ENCODE peak calls at places on chromosomes 1 and 21, in five cellular contexts. M, Y, E, O and P are unnamed samples.

GRCh38 chr21:36070999-36071398 is 1.2 kb downstream of the CBR1 start:
- DNase-seq in M (no peak), Y (no peak), O (no peak), E (no peak), P (no peak)

GRCh38 chr21:45596704-45597318 is 46.7 kb upstream of the PCBP3 start:
- DNase-seq in E (no peak), M (peak; percentile 78), O (peak; percentile 60), Y (peak; percentile 43), P (peak; percentile 65)

GRCh38 chr21:37546949-37547614 is 180.5 kb downstream of the DYRK1A start:
- DNase-seq in Y (no peak), M (no peak), E (no peak), O (no peak), P (peak; percentile 10)

GRCh38 chr1:52003877-52004276 is 13.4 kb upstream of the RAB3B start:
- DNase-seq in Y (no peak), E (no peak), O (no peak), M (no peak), P (no peak)

GRCh38 chr1:111369645-111370044 is 57.9 kb downstream of the OVGP1 start:
- DNase-seq in M (no peak), E (no peak), Y (no peak), O (no peak), P (no peak)

GRCh38 chr21:45356251-45356650 is 48.7 kb upstream of the COL18A1 start:
- DNase-seq in Y (no peak), O (peak; percentile 20), E (no peak), M (no peak), P (no peak)

GRCh38 chr1:62417351-62417999 is 19.4 kb upstream of the USP1 start:
- DNase-seq in E (no peak), Y (no peak), M (no peak), O (peak; percentile 32), P (no peak)

GRCh38 chr1:94247146-94248094 is 10.0 kb upstream of the ARHGAP29 start:
- DNase-seq in E (peak; percentile 59), M (no peak), Y (no peak), O (peak; percentile 85), P (peak; percentile 70)

GRCh38 chr1:214934035-214934434 is 148.5 kb upstream of the KCNK2 start:
- DNase-seq in M (no peak), Y (no peak), O (no peak), E (no peak), P (no peak)

GRCh38 chr21:15856813-15857212 is 127.0 kb downstream of the USP25 start:
- DNase-seq in O (no peak), Y (no peak), M (no peak), E (no peak), P (no peak)

GRCh38 chr1:187517508-187517907 is 688.8 kb downstream of the PLA2G4A start:
- DNase-seq in O (no peak), Y (no peak), E (no peak), M (no peak), P (no peak)

GRCh38 chr1:156431366-156432108 is 62.5 kb downstream of the RHBG start:
- DNase-seq in M (no peak), E (no peak), O (no peak), Y (no peak), P (no peak)

GRCh38 chr1:81509619-81510018 is 291.1 kb upstream of the ADGRL2 start:
- DNase-seq in O (no peak), Y (no peak), E (no peak), M (no peak), P (peak; percentile 62)

GRCh38 chr1:213425631-213426030 is 374.6 kb downstream of the RPS6KC1 start:
- DNase-seq in O (no peak), Y (no peak), M (no peak), E (no peak), P (no peak)

GRCh38 chr1:29361686-29362085 is 125.4 kb downstream of the PTPRU start:
- DNase-seq in O (no peak), M (no peak), E (no peak), Y (no peak), P (no peak)

GRCh38 chr1:42221952-42222606 is 57.5 kb upstream of the GUCA2A start:
- DNase-seq in M (no peak), Y (no peak), O (peak; percentile 80), E (no peak), P (no peak)

GRCh38 chr1:171769171-171769570 is 12.3 kb upstream of the METTL13 start:
- DNase-seq in E (no peak), Y (no peak), O (no peak), M (no peak), P (no peak)

GRCh38 chr1:54462597-54463258 is 56.5 kb upstream of the SSBP3 start:
- DNase-seq in E (no peak), O (no peak), M (no peak), Y (no peak), P (no peak)

GRCh38 chr1:227140376-227140775 is 177.9 kb downstream of the CDC42BPA start:
- DNase-seq in E (no peak), M (no peak), Y (no peak), O (no peak), P (no peak)

GRCh38 chr1:229347528-229347927 is 4.7 kb upstream of the CCSAP start:
- DNase-seq in Y (no peak), E (no peak), O (no peak), M (no peak), P (no peak)

GRCh38 chr21:41316200-41316599 is 401 bp upstream of the FAM3B start:
- DNase-seq in M (no peak), E (no peak), Y (no peak), O (no peak), P (no peak)

GRCh38 chr1:220891221-220892085 is 12.2 kb downstream of the HLX start:
- DNase-seq in O (no peak), E (no peak), Y (no peak), M (no peak), P (no peak)

GRCh38 chr1:67861856-67862516 is 28.7 kb upstream of the GNG12 start:
- DNase-seq in O (no peak), E (no peak), Y (no peak), M (no peak), P (no peak)

GRCh38 chr1:183073320-183073719 is 50.1 kb downstream of the LAMC1 start:
- DNase-seq in Y (no peak), O (no peak), M (no peak), E (no peak), P (no peak)

GRCh38 chr1:78370779-78371482 is 119.8 kb upstream of the PTGFR start:
- DNase-seq in Y (no peak), O (peak; percentile 80), E (no peak), M (no peak), P (no peak)

GRCh38 chr1:78464449-78464891 is 26.3 kb upstream of the PTGFR start:
- DNase-seq in O (peak; percentile 22), Y (no peak), M (no peak), E (no peak), P (no peak)

GRCh38 chr1:216064643-216065042 is 358.6 kb downstream of the USH2A start:
- DNase-seq in M (no peak), Y (no peak), O (peak; percentile 40), E (no peak), P (no peak)

GRCh38 chr1:77271851-77272250 is 10.0 kb upstream of the AK5 start:
- DNase-seq in O (peak; percentile 48), E (no peak), M (no peak), Y (no peak), P (no peak)

GRCh38 chr1:45412899-45413298 is 72.7 kb upstream of the MUTYH start:
- DNase-seq in O (no peak), E (no peak), Y (no peak), M (no peak), P (no peak)